ENCODE peak calls at places on chromosomes 11 and 22, in six cellular contexts. N is IMR-90, R is mesenchymal stem cell, T is mesendoderm, U is trophoblast cell, M is H1. Y is an unnamed sample. For H3K36me3, the result is how much of the 10 kb centered on the place peaks cover.

GRCh38 chr11:87722756-87723599 is 452.3 kb downstream of the RAB38 start:
- DNase-seq in N (peak), R (no peak), M (no peak), T (peak), U (no peak), Y (no peak)

GRCh38 chr11:22792497-22792896 is 37.1 kb downstream of the SVIP start:
- DNase-seq in U (no peak), R (peak), T (peak), N (peak), M (no peak), Y (no peak)

GRCh38 chr11:133793271-133793848 is 52.0 kb downstream of the SPATA19 start:
- DNase-seq in N (no peak), U (no peak), M (no peak), T (no peak), R (no peak), Y (no peak)

GRCh38 chr11:6475936-6476335 is 2.2 kb upstream of the TRIM3 start:
- DNase-seq in M (no peak), N (no peak), T (peak), R (peak), U (no peak), Y (no peak)

GRCh38 chr11:61113209-61113608 is 10.9 kb downstream of the CD5 start:
- DNase-seq in R (no peak), M (no peak), U (no peak), N (no peak), T (no peak), Y (no peak)

GRCh38 chr11:18171377-18172000 is 1.1 kb upstream of the MRGPRX4 start:
- DNase-seq in U (no peak), R (peak), M (no peak), N (no peak), T (peak), Y (peak)

GRCh38 chr11:64874308-64874707 is 4.1 kb downstream of the EHD1 start:
- DNase-seq in R (peak), T (no peak), N (peak), M (no peak), U (no peak), Y (no peak)

GRCh38 chr11:77503006-77503405 is 29.1 kb upstream of the PAK1 start:
- DNase-seq in N (peak), T (no peak), M (no peak), U (no peak), R (no peak), Y (no peak)

GRCh38 chr11:126233391-126233790 is 21.8 kb downstream of the FAM118B start:
- DNase-seq in T (no peak), U (no peak), N (peak), M (no peak), R (peak), Y (no peak)

GRCh38 chr11:114964676-114965214 is 286.4 kb downstream of the NXPE2 start:
- DNase-seq in T (no peak), N (no peak), R (no peak), U (no peak), M (no peak), Y (no peak)

GRCh38 chr11:108137212-108137611 is 15.8 kb downstream of the ACAT1 start:
- DNase-seq in M (no peak), U (no peak), R (no peak), N (no peak), T (no peak), Y (no peak)

GRCh38 chr22:20183823-20184222 is 33.0 kb upstream of the CCDC188 start:
- DNase-seq in R (no peak), T (no peak), N (no peak), U (no peak), M (no peak), Y (no peak)

GRCh38 chr11:64132388-64132771 is 33.5 kb downstream of the MACROD1 start:
- DNase-seq in N (no peak), T (no peak), R (no peak), M (no peak), U (no peak), Y (no peak)

GRCh38 chr22:37996079-37996478 is 11.7 kb upstream of the SOX10 start:
- DNase-seq in N (no peak), R (no peak), M (no peak), U (no peak), T (no peak), Y (no peak)

GRCh38 chr11:27234043-27234668 is 128.9 kb downstream of the CCDC34 start:
- DNase-seq in U (peak), T (no peak), R (peak), M (no peak), N (peak), Y (no peak)

GRCh38 chr22:49613871-49614270 is 213.8 kb downstream of the BRD1 start:
- DNase-seq in R (no peak), T (no peak), M (no peak), N (no peak), U (no peak), Y (no peak)

GRCh38 chr11:81907996-81908395 is 825.7 kb downstream of the FAM181B start:
- DNase-seq in R (no peak), U (no peak), M (no peak), T (no peak), N (no peak), Y (no peak)

GRCh38 chr22:38260760-38261477 is 11.9 kb downstream of the TMEM184B start:
- DNase-seq in R (no peak), M (no peak), N (peak), U (no peak), T (no peak), Y (peak)

GRCh38 chr11:116384407-116384806 is 388.4 kb downstream of the BUD13 start:
- DNase-seq in T (no peak), M (no peak), N (no peak), U (no peak), R (no peak), Y (no peak)

GRCh38 chr11:76523147-76523546 is 78.3 kb downstream of the EMSY start:
- DNase-seq in U (no peak), N (no peak), R (peak), M (no peak), T (peak), Y (no peak)

GRCh38 chr11:116970485-116971292 is 127.5 kb downstream of the SIK3 start:
- DNase-seq in T (no peak), R (peak), M (no peak), U (no peak), N (peak), Y (no peak)

GRCh38 chr11:62435741-62436485 is 17.1 kb downstream of the SCGB1A1 start:
- DNase-seq in M (no peak), U (no peak), T (no peak), N (no peak), R (no peak), Y (no peak)

GRCh38 chr22:20964090-20964798 is 2.8 kb upstream of the AIFM3 start:
- DNase-seq in U (no peak), N (no peak), T (no peak), M (no peak), R (no peak), Y (no peak)

GRCh38 chr11:11988099-11988651 is 20.3 kb downstream of the DKK3 start:
- DNase-seq in N (peak), R (peak), M (no peak), U (no peak), T (no peak), Y (no peak)

GRCh38 chr22:50506611-50507420 is 686 bp downstream of the LMF2 start:
- DNase-seq in T (no peak), M (no peak), R (peak), N (no peak), U (peak), Y (no peak)

GRCh38 chr11:419248-420005 is 4.6 kb upstream of the SIGIRR start:
- DNase-seq in T (no peak), R (no peak), U (no peak), M (no peak), N (no peak), Y (no peak)

GRCh38 chr22:23110190-23110921 is 31.4 kb downstream of the RSPH14 start:
- DNase-seq in T (no peak), M (no peak), U (no peak), N (no peak), R (no peak), Y (no peak)
- H3K18ac ChIP-seq in T (no peak), M (no peak), U (no peak), N (no peak), R (no peak), Y (no peak)

DNA sequence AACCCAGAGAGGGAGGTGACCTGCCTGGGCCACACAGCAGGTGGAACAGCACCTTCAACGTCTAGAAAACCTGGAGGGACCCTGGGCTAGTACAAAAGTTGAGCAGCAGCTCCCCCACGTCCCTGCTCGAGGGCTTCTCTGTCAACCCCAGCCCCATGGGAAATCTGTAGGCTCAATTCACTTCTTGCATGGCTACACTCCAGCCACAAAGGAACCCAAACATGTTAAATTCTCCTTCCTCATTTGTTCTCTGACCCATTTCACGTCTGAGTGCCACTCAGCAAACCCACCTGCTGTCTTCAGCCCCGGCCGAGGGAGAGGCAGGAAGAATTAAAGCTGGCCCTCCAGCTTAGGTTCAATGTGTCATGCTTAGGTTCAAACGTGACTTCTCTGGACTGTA is 418.5 kb downstream of the MIAT start:
- DNase-seq in R (no peak), U (no peak), N (no peak), M (no peak), T (no peak), Y (no peak)
- H3K23ac ChIP-seq in R (no peak), U (no peak), N (no peak), M (no peak), T (no peak), Y (no peak)

GRCh38 chr22:23095467-23096342 is 25.4 kb downstream of the GNAZ start:
- DNase-seq in M (no peak), T (no peak), R (no peak), N (no peak), U (no peak), Y (no peak)

GRCh38 chr22:23098230-23098705 is 27.9 kb downstream of the GNAZ start:
- DNase-seq in N (no peak), T (no peak), M (no peak), U (no peak), R (no peak), Y (no peak)

GRCh38 chr22:23099525-23099792 is 29.1 kb downstream of the GNAZ start:
- DNase-seq in U (no peak), R (no peak), T (no peak), N (no peak), M (no peak), Y (no peak)

GRCh38 chr22:23098718-23099524 is 28.6 kb downstream of the GNAZ start:
- DNase-seq in M (no peak), N (no peak), U (no peak), T (no peak), R (no peak), Y (no peak)

DNA sequence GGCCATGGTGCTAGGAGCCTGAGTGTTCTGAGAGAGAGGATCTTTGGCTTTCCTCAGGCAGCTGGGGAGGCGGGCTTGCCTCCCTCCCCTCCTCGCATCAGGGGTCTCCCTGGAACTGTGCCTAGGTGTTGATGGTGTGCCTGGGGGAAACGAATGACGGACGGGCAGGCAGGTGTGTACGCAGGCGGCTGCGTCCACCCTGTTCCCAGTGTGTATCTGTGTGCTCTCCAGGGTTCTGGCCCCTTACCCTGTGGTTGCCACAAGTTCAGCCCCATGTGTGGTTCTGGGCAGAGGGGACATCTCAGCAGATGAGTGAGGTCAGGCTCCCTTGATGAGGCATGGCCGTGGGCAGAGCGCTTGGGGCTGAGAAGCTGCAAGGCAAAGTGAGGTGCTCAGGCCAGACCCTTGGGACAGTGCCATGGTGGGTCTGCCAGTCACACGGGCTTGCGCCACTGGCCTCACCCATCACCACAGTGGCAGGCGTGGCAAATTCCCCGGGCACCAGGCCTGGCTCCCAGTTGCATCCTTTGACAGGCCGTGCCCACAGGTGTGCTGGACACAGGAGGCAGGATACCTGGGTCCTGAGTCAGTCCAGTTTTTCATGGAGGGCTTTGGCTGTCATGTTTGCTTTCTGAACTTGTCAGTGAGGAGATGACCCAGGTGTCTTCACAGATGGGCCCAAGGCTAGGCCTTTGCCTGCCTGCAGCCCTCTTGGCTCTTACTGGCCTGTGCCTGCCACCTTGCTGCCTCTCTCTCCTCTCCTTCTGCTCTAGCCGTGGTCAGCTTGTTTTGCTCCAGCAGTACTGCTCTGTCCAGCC is 27.3 kb downstream of the GNAZ start:
- DNase-seq in U (no peak), M (no peak), N (no peak), R (no peak), T (no peak), Y (no peak)
- H3K36me3 ChIP-seq in U (under half), M (under half), N (under half), R (under half), T (under half), Y (under half)

DNA sequence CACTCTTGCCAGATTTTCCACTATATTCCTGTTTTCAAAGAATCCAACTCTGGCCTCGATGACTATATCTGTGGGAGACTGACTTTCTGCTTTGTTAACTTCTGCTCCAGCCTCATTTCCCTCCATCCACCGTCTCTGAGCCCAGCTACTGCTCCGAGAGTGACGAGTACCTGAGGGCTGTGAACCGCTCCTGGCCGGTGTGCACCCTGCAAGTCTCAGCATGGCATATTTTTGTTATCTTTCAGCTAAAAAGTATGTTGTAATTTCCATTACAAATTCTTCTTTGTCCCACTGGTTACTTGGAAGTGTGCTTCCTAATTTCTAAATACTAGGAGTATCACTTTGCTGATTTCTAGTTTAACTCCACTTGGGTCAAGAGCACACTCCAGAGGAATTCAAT is 36.5 kb upstream of the MOB2 start:
- DNase-seq in T (no peak), N (no peak), M (no peak), R (no peak), U (no peak), Y (no peak)
- H3K18ac ChIP-seq in T (no peak), N (no peak), M (no peak), R (no peak), U (no peak), Y (no peak)

DNA sequence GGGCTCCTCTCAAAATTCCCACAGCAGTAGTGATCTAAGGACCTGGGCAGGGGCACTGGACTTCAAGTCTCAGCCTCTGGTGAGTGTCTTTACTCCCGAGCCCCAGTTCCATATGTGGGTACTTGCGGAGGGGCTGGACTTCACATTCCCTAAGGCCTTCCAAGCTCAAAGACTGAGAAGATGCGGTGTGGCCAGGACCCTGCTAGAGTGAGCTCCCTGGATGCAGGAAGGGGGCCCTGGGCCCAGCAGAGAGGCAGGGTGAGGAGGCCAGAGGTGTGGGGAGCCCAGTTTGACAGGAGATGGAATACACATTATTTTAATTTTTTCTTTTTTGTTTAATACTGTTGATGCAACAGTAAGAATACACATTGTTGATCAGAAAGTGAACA is 83.7 kb downstream of the IGLL1 start:
- DNase-seq in R (no peak), U (no peak), N (no peak), T (no peak), M (no peak), Y (no peak)
- H3K23ac ChIP-seq in R (no peak), U (no peak), N (no peak), T (no peak), M (no peak), Y (no peak)

GRCh38 chr22:46409631-46410210 is 74.2 kb downstream of the TRMU start:
- DNase-seq in U (no peak), N (no peak), M (no peak), T (no peak), R (no peak), Y (no peak)

GRCh38 chr22:46411347-46411746 is 75.8 kb downstream of the TRMU start:
- DNase-seq in T (no peak), N (no peak), U (no peak), M (no peak), R (no peak), Y (no peak)

GRCh38 chr22:46408568-46409506 is 73.3 kb downstream of the TRMU start:
- DNase-seq in T (no peak), N (no peak), U (peak), M (no peak), R (no peak), Y (no peak)

GRCh38 chr22:46407748-46408147 is 72.2 kb downstream of the TRMU start:
- DNase-seq in U (no peak), N (no peak), M (no peak), R (no peak), T (no peak), Y (no peak)

GRCh38 chr22:46410291-46410808 is 74.8 kb downstream of the TRMU start:
- DNase-seq in U (no peak), R (no peak), N (no peak), M (no peak), T (no peak), Y (no peak)
- H3K36me3 ChIP-seq in U (under half), R (under half), N (under half), M (under half), T (under half), Y (under half)

Y was measured in neuronal stem cell.